ENCODE peak calls at places on chromosomes 1 and 21, in eight cellular contexts. S, X, B, G, U, L, P and Z are unnamed samples.

GRCh38 chr1:233114159-233114558 is 163.7 kb downstream of the NTPCR start:
- DNase-seq in X (no peak), B (no peak), P (no peak), L (no peak), G (no peak), U (peak; percentile 50), S (no peak), Z (peak; percentile 31)

GRCh38 chr1:14634497-14634896 is 36.0 kb downstream of the KAZN start:
- DNase-seq in S (no peak), L (no peak), B (no peak), X (no peak), G (no peak), U (no peak), P (no peak), Z (no peak)

GRCh38 chr1:27575861-27576331 is 28.0 kb downstream of the AHDC1 start:
- DNase-seq in P (no peak), X (peak; percentile 90), B (peak; percentile 72), G (peak; percentile 83), L (peak; percentile 89), U (peak; percentile 63), S (peak; percentile 59), Z (no peak)

GRCh38 chr1:1958071-1958541 is 39.0 kb upstream of the TMEM52 start:
- DNase-seq in S (no peak), L (no peak), G (no peak), U (no peak), X (no peak), P (no peak), B (no peak), Z (no peak)

GRCh38 chr1:63635681-63636080 is 42.5 kb downstream of the PGM1 start:
- DNase-seq in L (no peak), G (no peak), P (no peak), X (no peak), U (peak; percentile 22), B (peak; percentile 24), S (no peak), Z (no peak)

GRCh38 chr1:166925791-166926483 is 49.4 kb downstream of the ILDR2 start:
- DNase-seq in U (peak; percentile 26), B (no peak), G (no peak), P (no peak), L (no peak), S (no peak), X (no peak), Z (no peak)

GRCh38 chr1:22520871-22521270 is 42.4 kb upstream of the EPHA8 start:
- DNase-seq in P (no peak), U (no peak), B (no peak), L (peak; percentile 39), S (no peak), X (no peak), G (no peak), Z (no peak)

GRCh38 chr1:87150143-87150542 is 178.5 kb upstream of the LMO4 start:
- DNase-seq in X (no peak), B (no peak), S (no peak), P (no peak), L (no peak), G (peak; percentile 58), U (no peak), Z (no peak)

GRCh38 chr1:194710671-194711070 is 1524.3 kb upstream of the B3GALT2 start:
- DNase-seq in G (no peak), P (no peak), B (no peak), L (no peak), U (no peak), S (no peak), X (no peak), Z (no peak)

GRCh38 chr1:6485937-6486250 is 5.6 kb downstream of the PLEKHG5 start:
- DNase-seq in L (no peak), X (no peak), P (no peak), U (no peak), G (no peak), S (no peak), B (no peak), Z (no peak)

GRCh38 chr21:44648557-44649311 is 2.5 kb downstream of the KRTAP10-11 start:
- DNase-seq in G (no peak), P (no peak), L (no peak), B (no peak), U (no peak), S (no peak), X (no peak), Z (no peak)

GRCh38 chr21:44649701-44650100 is 3.5 kb downstream of the KRTAP10-11 start:
- DNase-seq in L (no peak), P (no peak), G (no peak), X (no peak), U (no peak), B (no peak), S (no peak), Z (no peak)

GRCh38 chr21:44650973-44651675 is 3.3 kb downstream of the KRTAP12-4 start:
- DNase-seq in U (no peak), L (no peak), G (no peak), X (no peak), P (no peak), B (no peak), S (no peak), Z (no peak)

GRCh38 chr21:44653123-44653522 is 1.3 kb downstream of the KRTAP12-4 start:
- DNase-seq in L (no peak), P (no peak), G (no peak), B (no peak), X (no peak), U (no peak), S (no peak), Z (no peak)

GRCh38 chr21:44650265-44650972 is 4.0 kb downstream of the KRTAP12-4 start:
- DNase-seq in S (no peak), X (no peak), L (no peak), B (no peak), G (no peak), U (no peak), P (no peak), Z (no peak)
- H3K9me3 ChIP-seq in S (no peaks in the 10 kb centered on the region), X (no peaks in the 10 kb centered on the region), L (no peaks in the 10 kb centered on the region), B (no peaks in the 10 kb centered on the region), G (no peaks in the 10 kb centered on the region), U (no peaks in the 10 kb centered on the region), P (peaks cover 1% of the 10 kb centered on the region), Z (peaks cover 3% of the 10 kb centered on the region)

GRCh38 chr1:90501281-90501680 is 215.8 kb downstream of the BARHL2 start:
- DNase-seq in X (no peak), G (no peak), B (no peak), U (no peak), P (no peak), S (no peak), L (no peak), Z (no peak)
- H3K9me3 ChIP-seq in X (no peaks in the 10 kb centered on the region), G (no peaks in the 10 kb centered on the region), B (no peaks in the 10 kb centered on the region), U (no peaks in the 10 kb centered on the region), P (no peaks in the 10 kb centered on the region), S (no peaks in the 10 kb centered on the region), L (no peaks in the 10 kb centered on the region), Z (no peaks in the 10 kb centered on the region)

GRCh38 chr1:106721779-106722178 is 334.7 kb upstream of the PRMT6 start:
- DNase-seq in L (no peak), G (peak; percentile 1), B (no peak), X (no peak), S (no peak), U (peak; percentile 3), P (no peak), Z (no peak)
- H3K9me3 ChIP-seq in L (no peaks in the 10 kb centered on the region), G (no peaks in the 10 kb centered on the region), B (no peaks in the 10 kb centered on the region), X (no peaks in the 10 kb centered on the region), S (no peaks in the 10 kb centered on the region), U (no peaks in the 10 kb centered on the region), P (no peaks in the 10 kb centered on the region), Z (peaks cover 2% of the 10 kb centered on the region)

GRCh38 chr21:30480145-30480544 is at the start of gene KRTAP19-1:
- DNase-seq in X (no peak), U (no peak), B (no peak), L (no peak), G (no peak), S (no peak), P (no peak), Z (no peak)

GRCh38 chr21:30479259-30479658 is 908 bp downstream of the KRTAP19-1 start:
- DNase-seq in U (no peak), G (no peak), X (no peak), S (no peak), B (no peak), P (no peak), L (no peak), Z (no peak)

GRCh38 chr21:30486180-30486579 is 1.1 kb downstream of the KRTAP19-2 start:
- DNase-seq in G (no peak), L (no peak), S (no peak), U (no peak), P (no peak), B (no peak), X (no peak), Z (no peak)

GRCh38 chr21:30478015-30478414 is 2.2 kb downstream of the KRTAP19-1 start:
- DNase-seq in X (no peak), P (no peak), L (no peak), B (no peak), G (no peak), S (peak; percentile 24), U (no peak), Z (no peak)

DNA sequence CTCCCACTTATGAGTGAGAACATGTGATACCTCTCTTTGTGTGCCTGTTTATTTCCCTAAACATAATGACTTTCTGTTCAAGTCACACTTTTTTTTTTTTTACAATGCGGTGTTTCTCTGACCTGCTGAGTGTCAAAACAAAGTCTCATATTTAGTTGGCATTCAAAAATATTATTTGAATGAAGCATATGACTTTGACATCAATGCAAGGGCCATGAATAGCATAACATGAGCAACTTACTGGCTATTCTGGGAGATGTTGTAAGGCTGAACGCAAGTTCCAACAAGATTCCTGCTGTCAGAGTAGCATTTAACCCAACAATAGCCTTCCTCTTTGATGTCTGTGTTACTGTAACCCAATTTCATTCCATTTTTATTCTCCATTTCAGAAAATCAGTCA is 2.0 kb upstream of the KRTAP19-1 start:
- DNase-seq in B (no peak), X (no peak), G (no peak), S (no peak), L (no peak), P (no peak), U (no peak), Z (no peak)
- H3K9me3 ChIP-seq in B (no peaks in the 10 kb centered on the region), X (no peaks in the 10 kb centered on the region), G (peaks cover 3% of the 10 kb centered on the region), S (no peaks in the 10 kb centered on the region), L (no peaks in the 10 kb centered on the region), P (peaks cover 6% of the 10 kb centered on the region), U (no peaks in the 10 kb centered on the region), Z (no peaks in the 10 kb centered on the region)

GRCh38 chr1:248393050-248393449 is 9.8 kb upstream of the OR2T1 start:
- DNase-seq in S (no peak), X (no peak), G (no peak), B (no peak), L (no peak), U (no peak), P (no peak), Z (no peak)
- H3K9me3 ChIP-seq in S (no peaks in the 10 kb centered on the region), X (no peaks in the 10 kb centered on the region), G (no peaks in the 10 kb centered on the region), B (no peaks in the 10 kb centered on the region), L (no peaks in the 10 kb centered on the region), U (no peaks in the 10 kb centered on the region), P (no peaks in the 10 kb centered on the region), Z (no peaks in the 10 kb centered on the region)

DNA sequence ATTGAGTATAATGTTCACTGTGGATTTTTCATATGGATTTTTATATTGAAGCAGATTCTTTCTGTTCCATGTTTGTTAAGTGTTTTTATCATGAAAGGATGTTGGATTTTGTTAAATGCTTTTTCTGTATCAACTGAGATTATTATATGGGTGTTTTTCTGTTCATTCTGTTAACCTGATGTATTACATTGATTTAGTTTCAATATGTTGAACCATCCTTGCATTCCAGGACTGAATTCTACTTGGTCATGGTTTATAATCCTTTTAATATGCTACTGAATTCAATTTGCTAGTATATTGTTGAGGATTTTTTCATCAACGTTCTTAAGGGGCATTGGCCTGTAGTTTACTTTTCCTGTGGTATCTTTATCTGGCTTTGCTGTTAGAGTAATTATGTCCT is 55.8 kb downstream of the CCDC30 start:
- DNase-seq in L (no peak), P (no peak), G (no peak), B (no peak), X (no peak), U (peak; percentile 19), S (no peak), Z (no peak)
- H3K9me3 ChIP-seq in L (no peaks in the 10 kb centered on the region), P (peaks cover 21% of the 10 kb centered on the region), G (no peaks in the 10 kb centered on the region), B (no peaks in the 10 kb centered on the region), X (peaks cover 27% of the 10 kb centered on the region), U (peaks cover 8% of the 10 kb centered on the region), S (no peaks in the 10 kb centered on the region), Z (peaks cover 21% of the 10 kb centered on the region)

GRCh38 chr21:21460979-21461378 is 462.8 kb downstream of the NCAM2 start:
- DNase-seq in U (no peak), G (no peak), S (no peak), X (no peak), L (no peak), B (no peak), P (no peak), Z (no peak)
- H3K9me3 ChIP-seq in U (no peaks in the 10 kb centered on the region), G (peaks cover 4% of the 10 kb centered on the region), S (no peaks in the 10 kb centered on the region), X (no peaks in the 10 kb centered on the region), L (no peaks in the 10 kb centered on the region), B (no peaks in the 10 kb centered on the region), P (peaks cover 10% of the 10 kb centered on the region), Z (no peaks in the 10 kb centered on the region)